ENCODE peak calls at places on chromosomes 11 and 22, in seven cellular contexts. One of them, this sample, is unnamed.
A peak's percentile ranks its signal among the peaks of the same experiment; 100 is the strongest.

GRCh38 chr11:57638811-57639320 is 10.8 kb downstream of the YPEL4 start:
- DNase-seq in esophagus squamous epithelium: no peak
- DNase-seq in stimulated activated CD4-positive, alpha-beta T cell treated with anti-CD3 and anti-CD28 coated beads, Interleukin-12 subunit alpha, Interleukin-12 subunit beta, amount 100 ng/mL, for 48 hours: no peak
- DNase-seq in NCI-H1417: peak; percentile 42
- DNase-seq in activated CD4-positive, alpha-beta T cell treated with anti-CD3 and anti-CD28 coated beads for 1 hour: no peak
- DNase-seq in CD8-positive, alpha-beta T cell: no peak
- DNase-seq in PC-3: no peak
- DNase-seq in this sample: peak; percentile 25

GRCh38 chr11:64053699-64054098 is 18.0 kb downstream of the FLRT1 start:
- DNase-seq in stimulated activated CD4-positive, alpha-beta T cell treated with anti-CD3 and anti-CD28 coated beads, Interleukin-12 subunit alpha, Interleukin-12 subunit beta, amount 100 ng/mL, for 48 hours: no peak
- DNase-seq in NCI-H1417: no peak
- DNase-seq in esophagus squamous epithelium: no peak
- DNase-seq in CD8-positive, alpha-beta T cell: no peak
- DNase-seq in PC-3: no peak
- DNase-seq in activated CD4-positive, alpha-beta T cell treated with anti-CD3 and anti-CD28 coated beads for 1 hour: no peak
- DNase-seq in this sample: no peak

GRCh38 chr22:35727436-35727835 is 9.8 kb downstream of the APOL5 start:
- DNase-seq in esophagus squamous epithelium: no peak
- DNase-seq in NCI-H1417: no peak
- DNase-seq in activated CD4-positive, alpha-beta T cell treated with anti-CD3 and anti-CD28 coated beads for 1 hour: no peak
- DNase-seq in PC-3: no peak
- DNase-seq in CD8-positive, alpha-beta T cell: no peak
- DNase-seq in stimulated activated CD4-positive, alpha-beta T cell treated with anti-CD3 and anti-CD28 coated beads, Interleukin-12 subunit alpha, Interleukin-12 subunit beta, amount 100 ng/mL, for 48 hours: no peak
- DNase-seq in this sample: no peak

GRCh38 chr11:123531325-123531724 is 101.3 kb downstream of the GRAMD1B start:
- DNase-seq in CD8-positive, alpha-beta T cell: no peak
- DNase-seq in esophagus squamous epithelium: no peak
- DNase-seq in NCI-H1417: no peak
- DNase-seq in stimulated activated CD4-positive, alpha-beta T cell treated with anti-CD3 and anti-CD28 coated beads, Interleukin-12 subunit alpha, Interleukin-12 subunit beta, amount 100 ng/mL, for 48 hours: no peak
- DNase-seq in activated CD4-positive, alpha-beta T cell treated with anti-CD3 and anti-CD28 coated beads for 1 hour: no peak
- DNase-seq in PC-3: peak; percentile 30
- DNase-seq in this sample: no peak

GRCh38 chr22:23752090-23752691 is 1.3 kb upstream of the ZNF70 start:
- DNase-seq in stimulated activated CD4-positive, alpha-beta T cell treated with anti-CD3 and anti-CD28 coated beads, Interleukin-12 subunit alpha, Interleukin-12 subunit beta, amount 100 ng/mL, for 48 hours: no peak
- DNase-seq in activated CD4-positive, alpha-beta T cell treated with anti-CD3 and anti-CD28 coated beads for 1 hour: no peak
- DNase-seq in NCI-H1417: no peak
- DNase-seq in CD8-positive, alpha-beta T cell: no peak
- DNase-seq in esophagus squamous epithelium: peak; percentile 20
- DNase-seq in PC-3: no peak
- DNase-seq in this sample: no peak

GRCh38 chr11:116636341-116636968 is 136.3 kb downstream of the BUD13 start:
- DNase-seq in esophagus squamous epithelium: no peak
- DNase-seq in activated CD4-positive, alpha-beta T cell treated with anti-CD3 and anti-CD28 coated beads for 1 hour: no peak
- DNase-seq in CD8-positive, alpha-beta T cell: no peak
- DNase-seq in stimulated activated CD4-positive, alpha-beta T cell treated with anti-CD3 and anti-CD28 coated beads, Interleukin-12 subunit alpha, Interleukin-12 subunit beta, amount 100 ng/mL, for 48 hours: no peak
- DNase-seq in PC-3: no peak
- DNase-seq in NCI-H1417: no peak
- DNase-seq in this sample: no peak

GRCh38 chr11:3044004-3044403 is 13.2 kb downstream of the CARS1 start:
- DNase-seq in CD8-positive, alpha-beta T cell: no peak
- DNase-seq in esophagus squamous epithelium: no peak
- DNase-seq in NCI-H1417: no peak
- DNase-seq in activated CD4-positive, alpha-beta T cell treated with anti-CD3 and anti-CD28 coated beads for 1 hour: no peak
- DNase-seq in stimulated activated CD4-positive, alpha-beta T cell treated with anti-CD3 and anti-CD28 coated beads, Interleukin-12 subunit alpha, Interleukin-12 subunit beta, amount 100 ng/mL, for 48 hours: no peak
- DNase-seq in PC-3: no peak
- DNase-seq in this sample: peak; percentile 62

GRCh38 chr22:46125816-46126770 is 24.2 kb upstream of the PPARA start:
- DNase-seq in activated CD4-positive, alpha-beta T cell treated with anti-CD3 and anti-CD28 coated beads for 1 hour: no peak
- DNase-seq in NCI-H1417: no peak
- DNase-seq in CD8-positive, alpha-beta T cell: no peak
- DNase-seq in stimulated activated CD4-positive, alpha-beta T cell treated with anti-CD3 and anti-CD28 coated beads, Interleukin-12 subunit alpha, Interleukin-12 subunit beta, amount 100 ng/mL, for 48 hours: no peak
- DNase-seq in PC-3: no peak
- DNase-seq in esophagus squamous epithelium: no peak
- DNase-seq in this sample: no peak

GRCh38 chr11:12303431-12304149 is 73.8 kb upstream of the PARVA start:
- DNase-seq in esophagus squamous epithelium: no peak
- DNase-seq in NCI-H1417: no peak
- DNase-seq in stimulated activated CD4-positive, alpha-beta T cell treated with anti-CD3 and anti-CD28 coated beads, Interleukin-12 subunit alpha, Interleukin-12 subunit beta, amount 100 ng/mL, for 48 hours: no peak
- DNase-seq in activated CD4-positive, alpha-beta T cell treated with anti-CD3 and anti-CD28 coated beads for 1 hour: no peak
- DNase-seq in CD8-positive, alpha-beta T cell: no peak
- DNase-seq in PC-3: no peak
- DNase-seq in this sample: no peak

GRCh38 chr22:23565288-23565941 is 14.7 kb downstream of the IGLL1 start:
- DNase-seq in CD8-positive, alpha-beta T cell: no peak
- DNase-seq in NCI-H1417: peak; percentile 58
- DNase-seq in stimulated activated CD4-positive, alpha-beta T cell treated with anti-CD3 and anti-CD28 coated beads, Interleukin-12 subunit alpha, Interleukin-12 subunit beta, amount 100 ng/mL, for 48 hours: no peak
- DNase-seq in PC-3: no peak
- DNase-seq in activated CD4-positive, alpha-beta T cell treated with anti-CD3 and anti-CD28 coated beads for 1 hour: no peak
- DNase-seq in esophagus squamous epithelium: no peak
- DNase-seq in this sample: peak; percentile 5

GRCh38 chr11:12377106-12377823 is at the start of gene PARVA:
- DNase-seq in PC-3: peak; percentile 66
- DNase-seq in CD8-positive, alpha-beta T cell: no peak
- DNase-seq in NCI-H1417: no peak
- DNase-seq in esophagus squamous epithelium: no peak
- DNase-seq in activated CD4-positive, alpha-beta T cell treated with anti-CD3 and anti-CD28 coated beads for 1 hour: no peak
- DNase-seq in stimulated activated CD4-positive, alpha-beta T cell treated with anti-CD3 and anti-CD28 coated beads, Interleukin-12 subunit alpha, Interleukin-12 subunit beta, amount 100 ng/mL, for 48 hours: no peak
- DNase-seq in this sample: peak; percentile 69

GRCh38 chr22:46741974-46742519 is 4.0 kb upstream of the CERK start:
- DNase-seq in NCI-H1417: no peak
- DNase-seq in activated CD4-positive, alpha-beta T cell treated with anti-CD3 and anti-CD28 coated beads for 1 hour: no peak
- DNase-seq in CD8-positive, alpha-beta T cell: no peak
- DNase-seq in stimulated activated CD4-positive, alpha-beta T cell treated with anti-CD3 and anti-CD28 coated beads, Interleukin-12 subunit alpha, Interleukin-12 subunit beta, amount 100 ng/mL, for 48 hours: no peak
- DNase-seq in PC-3: no peak
- DNase-seq in esophagus squamous epithelium: no peak
- DNase-seq in this sample: no peak

GRCh38 chr11:2193099-2193886 is 21.7 kb upstream of the TH start:
- DNase-seq in NCI-H1417: no peak
- DNase-seq in esophagus squamous epithelium: no peak
- DNase-seq in activated CD4-positive, alpha-beta T cell treated with anti-CD3 and anti-CD28 coated beads for 1 hour: no peak
- DNase-seq in CD8-positive, alpha-beta T cell: no peak
- DNase-seq in stimulated activated CD4-positive, alpha-beta T cell treated with anti-CD3 and anti-CD28 coated beads, Interleukin-12 subunit alpha, Interleukin-12 subunit beta, amount 100 ng/mL, for 48 hours: no peak
- DNase-seq in PC-3: no peak
- DNase-seq in this sample: no peak

GRCh38 chr22:23117890-23118646 is 23.7 kb downstream of the RSPH14 start:
- DNase-seq in CD8-positive, alpha-beta T cell: no peak
- DNase-seq in stimulated activated CD4-positive, alpha-beta T cell treated with anti-CD3 and anti-CD28 coated beads, Interleukin-12 subunit alpha, Interleukin-12 subunit beta, amount 100 ng/mL, for 48 hours: no peak
- DNase-seq in esophagus squamous epithelium: no peak
- DNase-seq in NCI-H1417: no peak
- DNase-seq in PC-3: no peak
- DNase-seq in activated CD4-positive, alpha-beta T cell treated with anti-CD3 and anti-CD28 coated beads for 1 hour: no peak
- DNase-seq in this sample: no peak

GRCh38 chr11:73331138-73331916 is 23.3 kb downstream of the ARHGEF17 start:
- DNase-seq in NCI-H1417: no peak
- DNase-seq in stimulated activated CD4-positive, alpha-beta T cell treated with anti-CD3 and anti-CD28 coated beads, Interleukin-12 subunit alpha, Interleukin-12 subunit beta, amount 100 ng/mL, for 48 hours: no peak
- DNase-seq in PC-3: no peak
- DNase-seq in activated CD4-positive, alpha-beta T cell treated with anti-CD3 and anti-CD28 coated beads for 1 hour: no peak
- DNase-seq in esophagus squamous epithelium: no peak
- DNase-seq in CD8-positive, alpha-beta T cell: no peak
- DNase-seq in this sample: no peak

GRCh38 chr11:2943711-2944118 is 14.5 kb upstream of the PHLDA2 start:
- DNase-seq in CD8-positive, alpha-beta T cell: no peak
- DNase-seq in NCI-H1417: no peak
- DNase-seq in esophagus squamous epithelium: no peak
- DNase-seq in activated CD4-positive, alpha-beta T cell treated with anti-CD3 and anti-CD28 coated beads for 1 hour: no peak
- DNase-seq in stimulated activated CD4-positive, alpha-beta T cell treated with anti-CD3 and anti-CD28 coated beads, Interleukin-12 subunit alpha, Interleukin-12 subunit beta, amount 100 ng/mL, for 48 hours: no peak
- DNase-seq in PC-3: no peak
- DNase-seq in this sample: peak; percentile 20

GRCh38 chr11:119488256-119488995 is 65.5 kb upstream of the THY1 start:
- DNase-seq in activated CD4-positive, alpha-beta T cell treated with anti-CD3 and anti-CD28 coated beads for 1 hour: no peak
- DNase-seq in NCI-H1417: no peak
- DNase-seq in stimulated activated CD4-positive, alpha-beta T cell treated with anti-CD3 and anti-CD28 coated beads, Interleukin-12 subunit alpha, Interleukin-12 subunit beta, amount 100 ng/mL, for 48 hours: no peak
- DNase-seq in PC-3: no peak
- DNase-seq in CD8-positive, alpha-beta T cell: no peak
- DNase-seq in esophagus squamous epithelium: no peak
- DNase-seq in this sample: no peak

GRCh38 chr22:21641417-21641794 is 696 bp upstream of the SDF2L1 start:
- DNase-seq in activated CD4-positive, alpha-beta T cell treated with anti-CD3 and anti-CD28 coated beads for 1 hour: no peak
- DNase-seq in PC-3: peak; percentile 44
- DNase-seq in CD8-positive, alpha-beta T cell: no peak
- DNase-seq in esophagus squamous epithelium: no peak
- DNase-seq in NCI-H1417: peak; percentile 53
- DNase-seq in stimulated activated CD4-positive, alpha-beta T cell treated with anti-CD3 and anti-CD28 coated beads, Interleukin-12 subunit alpha, Interleukin-12 subunit beta, amount 100 ng/mL, for 48 hours: no peak
- DNase-seq in this sample: peak; percentile 58

GRCh38 chr11:35334385-35335090 is 84.8 kb downstream of the SLC1A2 start:
- DNase-seq in esophagus squamous epithelium: no peak
- DNase-seq in activated CD4-positive, alpha-beta T cell treated with anti-CD3 and anti-CD28 coated beads for 1 hour: no peak
- DNase-seq in PC-3: no peak
- DNase-seq in NCI-H1417: peak; percentile 24
- DNase-seq in CD8-positive, alpha-beta T cell: no peak
- DNase-seq in stimulated activated CD4-positive, alpha-beta T cell treated with anti-CD3 and anti-CD28 coated beads, Interleukin-12 subunit alpha, Interleukin-12 subunit beta, amount 100 ng/mL, for 48 hours: no peak
- DNase-seq in this sample: peak; percentile 78

GRCh38 chr22:40024201-40025061 is 29.7 kb downstream of the FAM83F start:
- DNase-seq in NCI-H1417: peak; percentile 38
- DNase-seq in stimulated activated CD4-positive, alpha-beta T cell treated with anti-CD3 and anti-CD28 coated beads, Interleukin-12 subunit alpha, Interleukin-12 subunit beta, amount 100 ng/mL, for 48 hours: peak; percentile 58
- DNase-seq in CD8-positive, alpha-beta T cell: peak; percentile 20
- DNase-seq in PC-3: peak; percentile 67
- DNase-seq in activated CD4-positive, alpha-beta T cell treated with anti-CD3 and anti-CD28 coated beads for 1 hour: peak; percentile 44
- DNase-seq in esophagus squamous epithelium: no peak
- DNase-seq in this sample: peak; percentile 61

GRCh38 chr11:107457205-107457557 is 444 bp downstream of the CWF19L2 start:
- DNase-seq in CD8-positive, alpha-beta T cell: no peak
- DNase-seq in PC-3: no peak
- DNase-seq in stimulated activated CD4-positive, alpha-beta T cell treated with anti-CD3 and anti-CD28 coated beads, Interleukin-12 subunit alpha, Interleukin-12 subunit beta, amount 100 ng/mL, for 48 hours: peak; percentile 1
- DNase-seq in esophagus squamous epithelium: no peak
- DNase-seq in activated CD4-positive, alpha-beta T cell treated with anti-CD3 and anti-CD28 coated beads for 1 hour: no peak
- DNase-seq in NCI-H1417: no peak
- DNase-seq in this sample: peak; percentile 3

GRCh38 chr11:58127350-58127749 is 2.0 kb upstream of the OR9I1 start:
- DNase-seq in stimulated activated CD4-positive, alpha-beta T cell treated with anti-CD3 and anti-CD28 coated beads, Interleukin-12 subunit alpha, Interleukin-12 subunit beta, amount 100 ng/mL, for 48 hours: no peak
- DNase-seq in NCI-H1417: no peak
- DNase-seq in esophagus squamous epithelium: no peak
- DNase-seq in PC-3: no peak
- DNase-seq in activated CD4-positive, alpha-beta T cell treated with anti-CD3 and anti-CD28 coated beads for 1 hour: no peak
- DNase-seq in CD8-positive, alpha-beta T cell: no peak
- DNase-seq in this sample: no peak

GRCh38 chr11:5242933-5243844 is 6.5 kb downstream of the HBG1 start:
- DNase-seq in esophagus squamous epithelium: no peak
- DNase-seq in PC-3: no peak
- DNase-seq in NCI-H1417: no peak
- DNase-seq in stimulated activated CD4-positive, alpha-beta T cell treated with anti-CD3 and anti-CD28 coated beads, Interleukin-12 subunit alpha, Interleukin-12 subunit beta, amount 100 ng/mL, for 48 hours: no peak
- DNase-seq in CD8-positive, alpha-beta T cell: no peak
- DNase-seq in activated CD4-positive, alpha-beta T cell treated with anti-CD3 and anti-CD28 coated beads for 1 hour: no peak
- DNase-seq in this sample: peak; percentile 4

GRCh38 chr11:94504689-94505293 is 7.5 kb upstream of the C11orf97 start:
- DNase-seq in PC-3: peak; percentile 90
- DNase-seq in NCI-H1417: no peak
- DNase-seq in esophagus squamous epithelium: no peak
- DNase-seq in CD8-positive, alpha-beta T cell: no peak
- DNase-seq in activated CD4-positive, alpha-beta T cell treated with anti-CD3 and anti-CD28 coated beads for 1 hour: no peak
- DNase-seq in stimulated activated CD4-positive, alpha-beta T cell treated with anti-CD3 and anti-CD28 coated beads, Interleukin-12 subunit alpha, Interleukin-12 subunit beta, amount 100 ng/mL, for 48 hours: peak; percentile 43
- DNase-seq in this sample: peak; percentile 70